ENCODE peak calls at places on chromosome 16, in four cellular contexts. U is IMR-90, K is MCF 10A, P is cardiac fibroblast. I is an unnamed sample.

GRCh38 chr16:65010136-65010535 is 111.7 kb downstream of the CDH11 start:
- DNase-seq in P (no peak), U (no peak), K (no peak), I (no peak)

GRCh38 chr16:82226327-82226726 is 56.3 kb upstream of the MPHOSPH6 start:
- DNase-seq in U (no peak), K (no peak), P (no peak), I (no peak)

GRCh38 chr16:8931864-8932263 is 31.8 kb downstream of the USP7 start:
- DNase-seq in P (peak), U (peak), K (peak), I (peak)

GRCh38 chr16:67277294-67277998 is 1.9 kb upstream of the PLEKHG4 start:
- DNase-seq in U (peak), P (peak), K (peak), I (peak)

GRCh38 chr16:86444274-86445060 is 65.9 kb upstream of the FOXF1 start:
- DNase-seq in K (no peak), U (no peak), P (no peak), I (no peak)

GRCh38 chr16:77690416-77690815 is 31.9 kb upstream of the NUDT7 start:
- DNase-seq in U (no peak), P (no peak), K (no peak), I (no peak)

GRCh38 chr16:52068447-52069074 is 478.4 kb downstream of the TOX3 start:
- DNase-seq in U (peak), P (peak), K (peak), I (no peak)

GRCh38 chr16:84730406-84731106 is 30.8 kb downstream of the USP10 start:
- DNase-seq in K (peak), P (peak), U (peak), I (peak)

GRCh38 chr16:84228321-84228838 is 11.4 kb downstream of the KCNG4 start:
- DNase-seq in K (peak), P (peak), U (peak), I (peak)

I was measured in astrocyte.